ENCODE peak calls at places on chromosomes 13 and 19, in nine cellular contexts. G is NCI-H187; R is hypothalamus; X is stimulated activated CD8-positive, alpha-beta memory T cell treated with anti-CD3 and anti-CD28 coated beads, Interleukin-7, amount 100 ng/mL, for 1 hour; O is HT1080; K is AG04450; Q is mesenteric fat pad; Z is AG09309; V is NCI-H1105 treated with DMSO at 0.1 percent for 48 hours. E is an unnamed sample.
A peak's percentile ranks its signal among the peaks of the same experiment; 100 is the strongest.

GRCh38 chr13:38641164-38641948 is 45.5 kb upstream of the FREM2 start:
- DNase-seq in Z (no peak), R (no peak), V (peak; percentile 9), O (peak; percentile 3), X (no peak), G (no peak), K (no peak), Q (no peak), E (no peak)

GRCh38 chr13:44801990-44802389 is 187.3 kb downstream of the NUFIP1 start:
- DNase-seq in R (no peak), V (no peak), Q (no peak), O (peak; percentile 84), Z (peak; percentile 27), X (no peak), G (no peak), K (peak; percentile 65), E (no peak)

GRCh38 chr13:100269837-100270236 is 180.9 kb downstream of the PCCA start:
- DNase-seq in K (peak; percentile 34), G (no peak), R (peak; percentile 64), Q (no peak), O (peak; percentile 82), V (no peak), X (no peak), Z (peak; percentile 7), E (no peak)

GRCh38 chr13:99380921-99381645 is 73.9 kb upstream of the GPR183 start:
- DNase-seq in X (peak; percentile 42), Z (no peak), V (no peak), G (no peak), R (no peak), Q (peak; percentile 41), K (no peak), O (no peak), E (no peak)

GRCh38 chr13:24053505-24054251 is 106.8 kb upstream of the SPATA13 start:
- DNase-seq in Z (no peak), G (peak; percentile 44), Q (no peak), K (no peak), V (peak; percentile 45), X (peak; percentile 13), O (peak; percentile 65), R (peak; percentile 73), E (peak; percentile 75)

GRCh38 chr13:75906315-75906714 is 270.2 kb downstream of the LMO7 start:
- DNase-seq in Z (no peak), V (no peak), K (no peak), X (no peak), G (no peak), R (no peak), Q (no peak), O (peak; percentile 16), E (no peak)

GRCh38 chr19:47230122-47230920 is 678 bp downstream of the BBC3 start:
- DNase-seq in Z (no peak), O (peak; percentile 64), V (no peak), G (no peak), X (peak; percentile 69), K (no peak), Q (peak; percentile 92), R (peak; percentile 43), E (peak; percentile 37)

GRCh38 chr13:30892966-30893365 is 13.1 kb upstream of the MEDAG start:
- DNase-seq in Q (no peak), V (no peak), K (no peak), Z (no peak), G (no peak), R (no peak), X (no peak), O (peak; percentile 60), E (no peak)

GRCh38 chr19:11657307-11657706 is 60.0 kb downstream of the ZNF627 start:
- DNase-seq in V (peak; percentile 83), Z (no peak), Q (no peak), R (no peak), K (no peak), O (no peak), G (no peak), X (no peak), E (peak; percentile 93)

GRCh38 chr19:10219678-10220077 is 11.5 kb downstream of the S1PR2 start:
- DNase-seq in R (no peak), Q (no peak), K (peak; percentile 79), Z (no peak), X (no peak), V (no peak), G (no peak), O (peak; percentile 46), E (peak; percentile 16)

GRCh38 chr13:73366241-73366640 is 307.4 kb downstream of the KLF5 start:
- DNase-seq in Q (no peak), X (no peak), G (no peak), K (no peak), V (no peak), R (no peak), O (no peak), Z (no peak), E (no peak)

GRCh38 chr19:17834350-17835181 is 13.2 kb downstream of the JAK3 start:
- DNase-seq in X (no peak), V (no peak), K (no peak), Q (no peak), G (no peak), O (no peak), R (no peak), Z (no peak), E (peak; percentile 28)

GRCh38 chr13:48580185-48580803 is 47.4 kb upstream of the RCBTB2 start:
- DNase-seq in X (peak; percentile 34), G (peak; percentile 8), R (peak; percentile 70), Q (no peak), O (peak; percentile 51), V (peak; percentile 32), K (peak; percentile 11), Z (no peak), E (peak; percentile 53)

GRCh38 chr13:62337109-62337880 is 921.6 kb upstream of the PCDH20 start:
- DNase-seq in Z (no peak), V (no peak), G (no peak), K (no peak), X (no peak), O (no peak), Q (no peak), R (no peak), E (no peak)

GRCh38 chr19:17687141-17687856 is 855 bp downstream of the UNC13A start:
- DNase-seq in Q (no peak), X (no peak), Z (no peak), V (no peak), G (no peak), K (no peak), O (no peak), R (no peak), E (peak; percentile 53)

E was measured in NCI-H146.